ENCODE peak calls at places on chromosomes 11 and 22, in six cellular contexts. S is H1, Q is HepG2, I is K562, C is HCT116, N is GM12878. W is an unnamed sample.

GRCh38 chr11:116871248-116871647 is 33.8 kb upstream of the APOA1 start:
- DNase-seq in Q (no peak), S (no peak), C (no peak), I (no peak), N (no peak), W (no peak)

GRCh38 chr11:95892892-95893570 is 30.9 kb downstream of the MTMR2 start:
- DNase-seq in C (no peak), Q (no peak), I (no peak), N (no peak), S (no peak), W (no peak)

GRCh38 chr22:44975444-44976262 is 34.2 kb downstream of the PHF21B start:
- DNase-seq in S (peak; percentile 64), Q (peak; percentile 66), I (peak; percentile 91), C (peak; percentile 71), N (no peak), W (peak; percentile 81)

GRCh38 chr11:64001552-64002427 is 15.6 kb downstream of the OTUB1 start:
- DNase-seq in S (no peak), C (no peak), Q (no peak), N (no peak), I (no peak), W (peak; percentile 41)

GRCh38 chr11:101880208-101880607 is 34.6 kb upstream of the CEP126 start:
- DNase-seq in I (no peak), Q (peak; percentile 75), S (no peak), N (no peak), C (peak; percentile 72), W (peak; percentile 8)

GRCh38 chr11:119091966-119092879 is 7.5 kb downstream of the HMBS start:
- DNase-seq in C (no peak), I (peak; percentile 10), N (no peak), Q (no peak), S (no peak), W (no peak)

GRCh38 chr11:33753304-33753703 is 17.1 kb upstream of the CD59 start:
- DNase-seq in Q (no peak), S (no peak), N (peak; percentile 70), C (no peak), I (no peak), W (no peak)

GRCh38 chr11:103488021-103488420 is 378.8 kb downstream of the DYNC2H1 start:
- DNase-seq in C (no peak), I (no peak), S (no peak), Q (no peak), N (no peak), W (no peak)

GRCh38 chr11:119584193-119585037 is 144.6 kb downstream of the NECTIN1 start:
- DNase-seq in S (peak; percentile 70), C (no peak), I (peak; percentile 77), N (no peak), Q (no peak), W (peak; percentile 83)

GRCh38 chr11:92149996-92150395 is 74.6 kb upstream of the FAT3 start:
- DNase-seq in N (no peak), Q (no peak), I (no peak), C (no peak), S (no peak), W (no peak)

GRCh38 chr11:114819028-114819427 is 140.7 kb downstream of the NXPE2 start:
- DNase-seq in N (no peak), I (no peak), S (no peak), C (no peak), Q (no peak), W (no peak)

GRCh38 chr11:114822038-114822437 is 143.7 kb downstream of the NXPE2 start:
- DNase-seq in S (no peak), C (no peak), I (no peak), N (no peak), Q (no peak), W (no peak)

GRCh38 chr11:114818382-114818781 is 140.1 kb downstream of the NXPE2 start:
- DNase-seq in C (no peak), Q (no peak), N (no peak), S (no peak), I (no peak), W (no peak)

GRCh38 chr11:114821626-114822025 is 143.3 kb downstream of the NXPE2 start:
- DNase-seq in C (no peak), S (no peak), N (no peak), I (peak; percentile 41), Q (no peak), W (no peak)

DNA sequence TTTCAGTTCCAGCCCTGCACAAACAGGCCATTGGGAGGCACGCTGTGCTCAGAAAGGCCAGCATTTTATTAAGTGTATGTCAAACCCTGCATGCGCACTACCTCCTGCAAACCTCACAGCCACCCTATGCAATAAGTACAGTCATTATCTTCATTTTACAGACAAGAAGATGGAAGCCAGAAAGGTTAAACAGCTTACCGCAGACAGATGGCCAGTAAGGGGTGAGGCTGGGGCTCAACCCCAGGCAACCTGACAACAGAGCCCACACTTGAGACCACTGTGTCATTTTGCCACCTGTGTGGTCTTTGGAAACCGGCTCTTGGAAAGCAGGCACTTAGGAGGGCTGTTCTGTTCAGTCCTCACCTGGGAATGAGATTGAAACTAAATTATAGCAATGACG is 142.3 kb downstream of the NXPE2 start:
- DNase-seq in C (no peak), S (no peak), N (no peak), I (peak; percentile 22), Q (no peak), W (no peak)
- TF ChIP-seq MAX in C (no peak), S (no peak), N (no peak), I (no peak), Q (no peak), W (no peak)

GRCh38 chr11:110367571-110367970 is 62.2 kb upstream of the FDX1 start:
- DNase-seq in Q (no peak), S (no peak), N (no peak), I (no peak), C (no peak), W (no peak)
- TF ChIP-seq YY1 in Q (no peak), S (no peak), N (no peak), I (no peak), C (no peak), W (no peak)

GRCh38 chr11:122202161-122202950 is 86.3 kb upstream of the BLID start:
- DNase-seq in Q (peak; percentile 6), I (no peak), C (peak; percentile 75), N (no peak), S (no peak), W (peak; percentile 16)
- TF ChIP-seq MAX in Q (no peak), I (no peak), C (no peak), N (no peak), S (no peak), W (no peak)

GRCh38 chr22:39344046-39344390 is 5.8 kb upstream of the SYNGR1 start:
- DNase-seq in C (no peak), N (no peak), Q (no peak), S (no peak), I (no peak), W (no peak)

GRCh38 chr22:39341179-39341578 is 8.6 kb upstream of the SYNGR1 start:
- DNase-seq in S (no peak), N (no peak), Q (no peak), I (no peak), C (no peak), W (no peak)

GRCh38 chr22:39345231-39345630 is 4.6 kb upstream of the SYNGR1 start:
- DNase-seq in I (no peak), Q (no peak), S (no peak), C (no peak), N (no peak), W (no peak)

GRCh38 chr22:39348909-39349505 is 784 bp upstream of the SYNGR1 start:
- DNase-seq in Q (no peak), N (no peak), I (no peak), S (no peak), C (no peak), W (peak; percentile 66)

DNA sequence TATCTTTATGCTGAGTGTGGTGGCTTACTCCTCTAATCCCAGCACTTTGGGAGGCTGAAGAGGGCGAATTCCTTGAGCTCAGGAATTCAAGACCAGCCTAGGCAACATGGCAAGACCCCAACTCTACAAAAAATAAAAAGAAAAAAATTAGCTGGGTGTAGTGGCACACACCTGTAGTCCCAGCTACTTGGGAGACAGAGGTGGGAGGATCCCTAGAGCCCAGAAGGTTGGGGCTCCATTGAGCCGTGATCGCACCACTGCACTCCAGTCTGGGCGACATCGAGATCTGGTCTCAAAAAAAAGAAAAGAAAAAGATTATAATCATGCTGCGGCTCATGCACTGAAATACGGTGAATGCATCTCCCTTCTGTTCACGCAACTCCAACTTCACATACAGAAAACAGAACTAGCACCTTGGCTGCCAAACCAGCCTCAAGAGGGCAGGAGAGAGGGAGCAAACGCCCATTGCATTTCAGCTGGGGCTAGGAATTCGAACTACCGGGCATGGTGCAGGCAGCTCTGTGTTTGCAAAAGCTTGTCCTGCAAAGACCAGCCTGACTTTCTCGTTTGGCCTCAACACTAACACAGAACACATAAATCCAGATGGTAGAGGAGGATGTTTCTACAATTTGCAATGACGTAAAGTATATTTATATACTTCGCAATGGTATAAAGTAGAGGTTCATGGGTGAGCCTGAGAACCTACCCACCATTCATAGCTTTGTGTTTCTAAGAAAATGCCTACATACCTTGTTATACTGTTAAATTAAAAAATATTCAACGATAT is 6.3 kb upstream of the SYNGR1 start:
- DNase-seq in Q (peak; percentile 70), C (peak; percentile 36), I (peak; percentile 43), S (peak; percentile 34), N (peak; percentile 36), W (peak; percentile 59)
- TF ChIP-seq YY1 in Q (no peak), C (no peak), I (no peak), S (peak; percentile 49), N (no peak), W (no peak)

GRCh38 chr11:105092255-105093239 is 47.0 kb downstream of the CARD18 start:
- DNase-seq in Q (no peak), S (no peak), I (no peak), N (no peak), C (no peak), W (no peak)
- TF ChIP-seq MAX in Q (no peak), S (no peak), I (no peak), N (no peak), C (no peak), W (no peak)

GRCh38 chr11:134372961-134373360 is 39.1 kb downstream of the B3GAT1 start:
- DNase-seq in S (no peak), I (no peak), N (no peak), Q (no peak), C (no peak), W (no peak)
- TF ChIP-seq YY1 in S (no peak), I (no peak), N (no peak), Q (no peak), C (no peak), W (no peak)

DNA sequence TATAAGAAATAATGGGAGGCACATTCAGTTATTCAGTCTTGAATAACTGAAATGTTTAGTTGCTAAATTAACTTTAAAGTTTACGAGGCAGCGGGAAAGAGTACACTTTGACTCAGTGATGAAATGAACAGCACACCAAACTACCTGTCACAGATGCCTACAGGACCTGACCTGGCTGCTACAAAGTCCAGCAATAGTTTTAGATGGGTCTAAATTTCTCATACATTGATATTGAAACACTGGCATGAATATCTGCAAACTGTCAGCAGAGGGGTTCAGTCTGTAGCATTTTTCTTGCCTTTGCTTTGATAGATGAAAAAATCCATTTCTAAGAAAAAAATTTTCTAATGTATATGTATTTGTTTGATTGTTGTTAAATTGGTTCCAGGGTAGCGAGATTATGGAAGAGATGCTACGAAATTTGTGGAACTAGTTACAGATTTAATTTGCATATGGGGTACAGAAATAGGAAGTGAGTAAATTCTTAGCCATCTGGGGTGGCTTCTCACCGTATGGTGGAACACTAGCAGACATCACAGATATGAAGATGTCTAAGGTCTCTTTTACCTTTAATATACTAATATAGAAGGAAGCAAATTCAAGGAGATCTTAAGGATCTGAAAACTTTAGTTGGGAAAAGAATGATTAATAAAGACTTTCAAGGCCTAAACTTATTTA is 20.8 kb upstream of the GAB2 start:
- DNase-seq in Q (no peak), N (no peak), I (no peak), C (no peak), S (no peak), W (no peak)
- TF ChIP-seq MAX in Q (no peak), N (no peak), I (no peak), C (no peak), S (no peak), W (no peak)

W was measured in SK-N-SH.